ENCODE peak calls at places on chromosomes 5 and 9, in six cellular contexts. I is Peyer's patch, U is stomach, N is uterus, H is A549, M is ovary. G is an unnamed sample.

GRCh38 chr5:37714756-37715155 is 125.1 kb downstream of the GDNF start:
- DNase-seq in U (no peak), M (no peak), I (no peak), N (no peak), H (no peak), G (no peak)

GRCh38 chr9:126618590-126619335 is 5.0 kb downstream of the LMX1B start:
- DNase-seq in M (no peak), U (no peak), N (no peak), I (no peak), H (no peak), G (peak)

GRCh38 chr5:141787376-141787775 is 90.8 kb downstream of the PCDH1 start:
- DNase-seq in H (no peak), I (no peak), M (no peak), U (no peak), N (no peak), G (no peak)

GRCh38 chr5:67208403-67208802 is 11.8 kb upstream of the CD180 start:
- DNase-seq in H (no peak), I (no peak), U (no peak), N (no peak), M (no peak), G (no peak)

GRCh38 chr5:72234898-72235297 is 85.1 kb downstream of the MRPS27 start:
- DNase-seq in U (no peak), N (no peak), I (no peak), H (no peak), M (no peak), G (no peak)

GRCh38 chr5:151885138-151885908 is 39.3 kb downstream of the GLRA1 start:
- DNase-seq in I (no peak), N (no peak), H (no peak), U (no peak), M (no peak), G (no peak)

GRCh38 chr9:80242022-80242421 is 670.3 kb downstream of the TLE4 start:
- DNase-seq in U (no peak), N (no peak), I (no peak), M (no peak), H (no peak), G (no peak)

GRCh38 chr5:172920447-172920849 is 38.8 kb upstream of the RPL26L1 start:
- DNase-seq in N (peak), H (peak), M (no peak), I (no peak), U (no peak), G (no peak)

GRCh38 chr5:60929024-60929423 is 15.8 kb downstream of the ERCC8 start:
- DNase-seq in N (no peak), H (no peak), I (no peak), M (no peak), U (no peak), G (no peak)

GRCh38 chr5:149145138-149145537 is 3.8 kb downstream of the ABLIM3 start:
- DNase-seq in M (no peak), U (no peak), N (no peak), I (no peak), H (no peak), G (no peak)

GRCh38 chr5:1362242-1363015 is 17.5 kb upstream of the CLPTM1L start:
- DNase-seq in N (no peak), I (no peak), M (no peak), H (no peak), U (no peak), G (no peak)

GRCh38 chr9:89929721-89930480 is 325.1 kb downstream of the GADD45G start:
- DNase-seq in N (peak), H (no peak), M (no peak), I (no peak), U (no peak), G (no peak)

GRCh38 chr5:68924490-68925145 is 169.2 kb upstream of the SLC30A5 start:
- DNase-seq in I (no peak), M (peak), U (no peak), H (no peak), N (no peak), G (peak)

GRCh38 chr9:134388976-134389375 is 62.7 kb downstream of the RXRA start:
- DNase-seq in I (no peak), H (no peak), U (no peak), N (no peak), M (no peak), G (no peak)

GRCh38 chr5:8340739-8341344 is 471.9 kb downstream of the MTRR start:
- DNase-seq in U (no peak), N (no peak), I (no peak), H (no peak), M (no peak), G (no peak)

GRCh38 chr5:109929371-109929770 is 239.6 kb downstream of the MAN2A1 start:
- DNase-seq in M (no peak), U (no peak), I (no peak), N (no peak), H (no peak), G (no peak)

GRCh38 chr5:65508978-65509377 is 27.3 kb upstream of the ADAMTS6 start:
- DNase-seq in N (no peak), U (no peak), M (no peak), I (no peak), H (no peak), G (no peak)

GRCh38 chr5:10250804-10251276 is 760 bp downstream of the CCT5 start:
- DNase-seq in U (no peak), N (no peak), I (no peak), M (no peak), H (no peak), G (no peak)

GRCh38 chr9:136808075-136808780 is 480 bp downstream of the RABL6 start:
- DNase-seq in N (no peak), U (peak), M (peak), H (no peak), I (peak), G (peak)

GRCh38 chr9:98864257-98865180 is 57.0 kb downstream of the GALNT12 start:
- DNase-seq in U (no peak), M (no peak), H (no peak), N (peak), I (no peak), G (peak)

GRCh38 chr9:1910269-1910811 is 104.8 kb upstream of the SMARCA2 start:
- DNase-seq in H (no peak), I (no peak), U (no peak), M (no peak), N (no peak), G (no peak)

GRCh38 chr9:100436566-100436965 is 9.6 kb downstream of the MSANTD3 start:
- DNase-seq in I (no peak), H (no peak), M (no peak), N (no peak), U (no peak), G (no peak)

GRCh38 chr9:23375511-23375910 is 450.5 kb downstream of the ELAVL2 start:
- DNase-seq in N (no peak), M (no peak), U (no peak), H (no peak), I (no peak), G (no peak)

GRCh38 chr5:58946232-58946631 is 363.4 kb downstream of the RAB3C start:
- DNase-seq in H (no peak), I (no peak), M (no peak), U (no peak), N (no peak), G (no peak)

GRCh38 chr9:131673531-131673930 is 66.3 kb downstream of the RAPGEF1 start:
- DNase-seq in M (no peak), N (no peak), I (no peak), H (no peak), U (no peak), G (no peak)

GRCh38 chr5:113084402-113085083 is 107.9 kb downstream of the DCP2 start:
- DNase-seq in I (no peak), U (no peak), M (no peak), N (no peak), H (no peak), G (no peak)

GRCh38 chr5:98163796-98164493 is 609.5 kb upstream of the RGMB start:
- DNase-seq in H (no peak), U (no peak), M (no peak), I (no peak), N (no peak), G (no peak)

GRCh38 chr5:10295619-10296326 is 11.9 kb downstream of the CMBL start:
- DNase-seq in N (no peak), U (peak), M (no peak), I (no peak), H (no peak), G (no peak)

DNA sequence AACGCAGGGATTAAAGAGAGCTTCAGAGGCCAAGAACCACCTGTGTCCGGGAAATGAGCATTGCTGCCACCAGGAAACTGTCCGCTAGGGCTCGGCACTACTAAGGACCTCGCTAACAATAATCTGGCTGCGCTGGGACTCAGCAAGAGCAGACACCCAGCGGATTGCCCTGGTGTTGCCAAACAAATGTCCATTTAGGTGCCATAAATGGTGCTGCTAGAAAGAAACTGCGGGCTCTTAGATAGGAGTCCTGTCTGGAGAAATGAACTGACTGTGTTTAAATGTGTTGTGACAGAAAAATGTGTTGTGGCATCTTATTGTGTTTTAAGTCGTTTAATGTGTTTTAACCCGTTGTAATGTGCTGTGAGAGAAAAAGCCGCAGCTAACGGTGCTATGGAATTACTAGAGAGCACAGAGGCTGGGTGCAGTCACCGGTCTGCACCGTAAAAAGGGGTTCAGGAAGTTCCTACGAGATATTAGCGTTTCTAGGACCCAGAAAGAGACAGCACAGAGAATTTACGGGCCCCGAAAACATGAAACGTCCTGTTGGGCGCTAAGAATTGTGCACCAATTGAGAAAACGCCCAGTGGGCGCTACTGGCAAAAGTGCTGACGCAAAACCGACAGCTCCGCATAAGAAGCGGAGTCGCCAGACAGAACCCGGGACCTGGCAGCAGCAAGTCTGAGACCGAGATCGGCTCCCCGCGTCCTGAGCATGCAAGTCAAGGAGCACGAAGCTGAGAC is 90.6 kb downstream of the ANXA2R start:
- DNase-seq in H (peak), M (no peak), I (peak), N (peak), U (peak), G (peak)
- TF ChIP-seq CTCF in H (peak), M (no peak), I (peak), N (no peak), U (peak), G (peak)

GRCh38 chr5:134846641-134846960 is 833 bp downstream of the C5orf24 start:
- DNase-seq in I (no peak), M (no peak), N (no peak), H (no peak), U (no peak), G (no peak)

GRCh38 chr5:134840811-134841210 is 5.0 kb upstream of the C5orf24 start:
- DNase-seq in I (no peak), H (no peak), U (peak), M (no peak), N (no peak), G (no peak)

GRCh38 chr5:134844252-134844651 is 1.5 kb upstream of the C5orf24 start:
- DNase-seq in H (no peak), U (no peak), I (no peak), M (no peak), N (no peak), G (no peak)

GRCh38 chr5:134845335-134845851 is 375 bp upstream of the C5orf24 start:
- DNase-seq in H (no peak), U (no peak), I (no peak), M (no peak), N (no peak), G (no peak)

DNA sequence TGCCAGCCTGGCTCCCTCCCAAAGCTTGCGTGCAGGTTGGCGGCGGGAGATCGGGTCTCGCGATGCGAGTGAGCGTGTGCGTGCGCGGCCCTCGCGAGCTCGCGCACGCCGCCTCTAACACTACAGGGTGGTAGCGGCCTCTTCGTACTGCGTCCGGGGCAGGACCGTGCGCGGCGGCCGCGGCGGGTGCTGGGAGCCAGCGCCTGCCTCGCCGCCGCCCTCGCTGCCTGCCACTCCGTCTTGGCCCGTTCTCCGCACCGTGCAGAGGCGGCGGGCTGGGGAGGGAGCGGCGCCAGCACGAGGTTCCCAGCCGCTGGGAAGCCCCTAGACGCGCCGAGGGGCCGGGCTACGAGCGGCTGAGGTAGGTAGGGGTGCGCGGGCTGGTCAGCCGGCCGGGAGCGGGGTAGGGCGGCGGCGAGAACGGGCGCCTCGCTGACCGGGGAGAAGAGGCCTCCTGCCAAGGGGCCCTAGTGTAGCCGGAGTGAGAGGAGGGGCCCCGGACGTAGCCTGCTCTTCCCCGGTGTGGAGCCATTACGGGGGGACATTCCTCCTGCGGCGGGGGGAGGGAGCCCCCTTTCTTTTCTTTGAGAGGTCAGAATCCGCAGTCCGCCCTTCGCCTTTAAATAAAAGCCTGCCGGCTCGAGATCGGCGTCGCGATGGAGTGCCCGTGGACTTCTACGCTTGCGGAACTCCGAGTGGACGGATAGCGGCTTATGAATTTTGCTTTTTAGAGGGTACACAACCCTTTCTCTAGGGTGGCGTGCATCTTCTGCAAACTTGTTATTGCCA is at the start of gene C5orf24:
- DNase-seq in N (peak), U (peak), H (peak), I (peak), M (peak), G (peak)
- TF ChIP-seq POLR2A in N (peak), U (no peak), H (peak), I (peak), M (peak), G (peak)

GRCh38 chr5:32852535-32852934 is 141.4 kb downstream of the NPR3 start:
- DNase-seq in H (peak), U (no peak), I (no peak), N (no peak), M (no peak), G (peak)
- TF ChIP-seq CTCF in H (peak), U (no peak), I (no peak), N (no peak), M (no peak), G (peak)

GRCh38 chr9:97501177-97501971 is at the start of gene TMOD1:
- DNase-seq in H (peak), U (peak), M (peak), N (peak), I (peak), G (peak)
- TF ChIP-seq POLR2A in H (no peak), U (no peak), M (peak), N (peak), I (no peak), G (peak)

DNA sequence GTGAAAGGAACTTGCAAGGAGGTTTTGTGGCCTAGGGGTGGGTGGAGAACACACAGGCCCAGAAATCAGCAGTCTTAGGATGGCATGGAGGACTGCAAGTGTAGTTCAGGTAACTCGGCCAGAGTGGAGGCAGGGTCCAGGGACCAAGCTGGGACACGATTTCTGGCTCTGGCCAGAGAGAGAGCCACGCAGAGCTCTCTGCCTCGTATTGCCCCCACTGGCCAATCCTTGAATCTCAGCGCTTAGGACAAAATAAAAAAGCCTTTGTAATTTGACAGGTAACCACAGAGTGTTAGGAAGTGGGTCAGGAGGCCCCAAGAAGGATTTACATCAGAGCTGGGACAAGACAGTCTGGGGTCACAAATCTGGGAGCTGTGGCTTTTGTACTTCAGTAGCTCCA is 11.7 kb downstream of the MAP3K1 start:
- DNase-seq in U (no peak), N (no peak), I (no peak), M (no peak), H (peak), G (no peak)
- TF ChIP-seq CTCF in U (no peak), N (no peak), I (peak), M (no peak), H (no peak), G (peak)

DNA sequence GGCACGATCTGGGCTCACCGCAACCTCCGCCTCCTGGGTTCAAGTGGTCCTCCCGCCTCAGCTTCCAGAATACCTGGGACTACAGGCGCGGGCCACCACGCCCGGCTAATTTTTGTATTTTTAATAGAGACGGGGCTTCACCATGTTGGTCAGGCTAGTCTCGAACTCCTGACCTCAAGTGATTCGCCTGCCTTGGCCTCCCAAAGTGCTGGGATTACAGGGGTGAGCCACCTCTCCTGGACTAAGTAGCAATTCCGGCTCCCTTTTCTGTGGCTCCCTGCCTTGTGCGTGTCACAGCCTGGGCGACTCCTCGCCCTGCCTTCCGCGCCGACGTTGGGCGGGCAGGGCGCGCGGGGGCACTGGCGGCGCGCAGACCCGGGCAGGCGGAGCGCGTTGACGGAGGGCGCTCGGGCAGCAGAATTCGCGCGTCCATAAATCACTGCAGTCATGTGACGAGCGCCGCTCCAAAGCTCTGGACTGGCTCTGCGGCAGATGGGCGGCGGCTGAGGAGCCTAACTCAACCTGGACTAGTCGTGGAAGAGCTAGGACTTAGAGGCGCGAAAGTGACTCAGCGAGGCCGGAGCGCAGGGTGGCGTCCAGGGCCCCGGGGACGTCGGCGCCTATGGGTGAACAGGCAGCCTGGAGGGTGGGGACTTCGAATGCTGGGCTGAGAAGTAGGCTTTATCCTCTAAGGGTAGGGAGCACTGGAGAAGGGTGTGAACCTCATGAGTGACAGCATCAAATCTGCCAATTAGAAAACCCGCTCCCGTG is 1.4 kb upstream of the CIZ1 start:
- DNase-seq in U (peak), I (peak), H (peak), M (peak), N (peak), G (peak)
- TF ChIP-seq POLR2A in U (no peak), I (peak), H (peak), M (no peak), N (peak), G (peak)

DNA sequence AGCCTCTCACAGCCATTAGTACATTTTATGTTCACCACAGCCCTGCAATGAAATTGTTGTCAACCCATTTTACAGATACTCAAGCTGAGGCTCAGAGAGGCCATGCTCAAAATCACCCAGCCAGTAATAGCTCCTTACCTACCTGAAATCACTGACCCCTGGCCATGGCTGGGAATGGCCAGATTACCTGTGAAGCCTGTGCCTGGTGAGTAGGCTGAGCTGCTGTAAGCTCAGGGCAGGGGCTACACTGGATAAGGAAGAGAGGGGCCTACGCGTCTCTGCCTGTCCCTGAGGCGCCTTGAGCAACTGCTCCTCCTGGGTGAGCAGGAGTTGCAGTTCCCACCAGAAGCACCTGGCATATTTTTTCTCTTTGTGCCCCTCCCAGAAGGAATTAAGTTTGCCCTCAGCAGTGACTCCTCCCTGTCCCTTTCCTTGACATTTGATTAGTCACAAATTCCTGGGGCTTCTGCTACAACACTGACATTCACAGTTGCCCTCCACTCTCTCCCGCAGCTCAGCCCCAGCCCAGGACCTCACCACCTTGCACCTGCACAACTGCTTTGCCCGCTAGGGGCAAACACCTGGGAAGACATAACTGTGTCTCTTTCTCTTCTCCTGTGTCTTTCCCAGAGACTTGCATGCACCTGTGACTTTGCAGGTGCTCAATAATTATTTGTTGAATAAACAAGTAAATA is 5.7 kb downstream of the CLTB start:
- DNase-seq in I (no peak), H (no peak), N (no peak), M (no peak), U (no peak), G (no peak)
- TF ChIP-seq CTCF in I (peak), H (no peak), N (no peak), M (no peak), U (no peak), G (no peak)